ENCODE peak calls at places on chromosomes 4 and X, in eight cellular contexts. One of them, this sample, is unnamed.

GRCh38 chrX:16825306-16826035 is 39.2 kb downstream of the TXLNG start:
- DNase-seq in K562: no peak
- DNase-seq in SK-N-SH: peak; percentile 29
- DNase-seq in A549: peak; percentile 33
- DNase-seq in transverse colon: no peak
- DNase-seq in stomach: no peak
- DNase-seq in tibial nerve: no peak
- DNase-seq in GM12878: no peak
- DNase-seq in this sample: no peak

GRCh38 chr4:54967289-54967688 is 158.1 kb downstream of the KDR start:
- DNase-seq in K562: no peak
- DNase-seq in SK-N-SH: no peak
- DNase-seq in A549: no peak
- DNase-seq in transverse colon: no peak
- DNase-seq in stomach: no peak
- DNase-seq in tibial nerve: no peak
- DNase-seq in GM12878: no peak
- DNase-seq in this sample: no peak

GRCh38 chr4:128461300-128462103 is 173.9 kb upstream of the PGRMC2 start:
- DNase-seq in K562: peak; percentile 72
- DNase-seq in SK-N-SH: no peak
- DNase-seq in A549: no peak
- DNase-seq in transverse colon: no peak
- DNase-seq in stomach: no peak
- DNase-seq in tibial nerve: peak; percentile 32
- DNase-seq in GM12878: no peak
- DNase-seq in this sample: no peak

GRCh38 chrX:8304668-8305067 is 133.6 kb upstream of the VCX2 start:
- DNase-seq in K562: no peak
- DNase-seq in SK-N-SH: no peak
- DNase-seq in A549: no peak
- DNase-seq in transverse colon: no peak
- DNase-seq in stomach: no peak
- DNase-seq in tibial nerve: no peak
- DNase-seq in GM12878: no peak
- DNase-seq in this sample: no peak

GRCh38 chr4:6893449-6894085 is 16.1 kb upstream of the TBC1D14 start:
- DNase-seq in K562: peak; percentile 68
- DNase-seq in SK-N-SH: no peak
- DNase-seq in A549: peak; percentile 52
- DNase-seq in transverse colon: peak; percentile 68
- DNase-seq in stomach: peak; percentile 29
- DNase-seq in tibial nerve: no peak
- DNase-seq in GM12878: no peak
- DNase-seq in this sample: no peak

GRCh38 chr4:53832549-53832948 is 231.9 kb downstream of the CHIC2 start:
- DNase-seq in K562: no peak
- DNase-seq in SK-N-SH: no peak
- DNase-seq in A549: no peak
- DNase-seq in transverse colon: no peak
- DNase-seq in stomach: no peak
- DNase-seq in tibial nerve: no peak
- DNase-seq in GM12878: no peak
- DNase-seq in this sample: no peak

GRCh38 chrX:56281789-56282188 is 49.6 kb downstream of the KLF8 start:
- DNase-seq in K562: peak; percentile 14
- DNase-seq in SK-N-SH: peak; percentile 3
- DNase-seq in A549: peak; percentile 1
- DNase-seq in transverse colon: no peak
- DNase-seq in stomach: no peak
- DNase-seq in tibial nerve: no peak
- DNase-seq in GM12878: no peak
- DNase-seq in this sample: no peak

GRCh38 chrX:118495061-118495921 is at the start of gene DOCK11:
- DNase-seq in K562: peak; percentile 94
- DNase-seq in SK-N-SH: peak; percentile 84
- DNase-seq in A549: peak; percentile 35
- DNase-seq in transverse colon: peak; percentile 75
- DNase-seq in stomach: peak; percentile 59
- DNase-seq in tibial nerve: peak; percentile 50
- DNase-seq in GM12878: peak; percentile 58
- DNase-seq in this sample: peak; percentile 93

GRCh38 chr4:53908661-53909078 is 155.7 kb downstream of the CHIC2 start:
- DNase-seq in K562: peak; percentile 67
- DNase-seq in SK-N-SH: peak; percentile 58
- DNase-seq in A549: peak; percentile 57
- DNase-seq in transverse colon: peak; percentile 15
- DNase-seq in stomach: peak; percentile 51
- DNase-seq in tibial nerve: peak; percentile 59
- DNase-seq in GM12878: peak; percentile 8
- DNase-seq in this sample: no peak

GRCh38 chr4:10417720-10418119 is 39.5 kb downstream of the ZNF518B start:
- DNase-seq in K562: no peak
- DNase-seq in SK-N-SH: no peak
- DNase-seq in A549: no peak
- DNase-seq in transverse colon: no peak
- DNase-seq in stomach: no peak
- DNase-seq in tibial nerve: peak; percentile 6
- DNase-seq in GM12878: no peak
- DNase-seq in this sample: no peak

GRCh38 chrX:111680988-111681779 is at the start of gene ALG13:
- DNase-seq in K562: peak; percentile 93
- DNase-seq in SK-N-SH: peak; percentile 94
- DNase-seq in A549: peak; percentile 81
- DNase-seq in transverse colon: peak; percentile 88
- DNase-seq in stomach: peak; percentile 86
- DNase-seq in tibial nerve: peak; percentile 77
- DNase-seq in GM12878: peak; percentile 43
- DNase-seq in this sample: peak; percentile 95

GRCh38 chr4:156198511-156198910 is 244.8 kb upstream of the CTSO start:
- DNase-seq in K562: no peak
- DNase-seq in SK-N-SH: no peak
- DNase-seq in A549: no peak
- DNase-seq in transverse colon: no peak
- DNase-seq in stomach: no peak
- DNase-seq in tibial nerve: no peak
- DNase-seq in GM12878: no peak
- DNase-seq in this sample: no peak
- TF ChIP-seq EP300 in K562: no peak
- TF ChIP-seq EP300 in SK-N-SH: no peak
- TF ChIP-seq EP300 in A549: no peak
- TF ChIP-seq EP300 in transverse colon: no peak
- TF ChIP-seq EP300 in stomach: no peak
- TF ChIP-seq EP300 in tibial nerve: no peak
- TF ChIP-seq EP300 in GM12878: no peak
- TF ChIP-seq EP300 in this sample: no peak

GRCh38 chr4:87088188-87088587 is 132.2 kb downstream of the KLHL8 start:
- DNase-seq in K562: no peak
- DNase-seq in SK-N-SH: no peak
- DNase-seq in A549: no peak
- DNase-seq in transverse colon: no peak
- DNase-seq in stomach: no peak
- DNase-seq in tibial nerve: no peak
- DNase-seq in GM12878: no peak
- DNase-seq in this sample: no peak

GRCh38 chr4:87090305-87090704 is 130.1 kb downstream of the KLHL8 start:
- DNase-seq in K562: no peak
- DNase-seq in SK-N-SH: no peak
- DNase-seq in A549: no peak
- DNase-seq in transverse colon: no peak
- DNase-seq in stomach: no peak
- DNase-seq in tibial nerve: no peak
- DNase-seq in GM12878: no peak
- DNase-seq in this sample: no peak

GRCh38 chr4:87089368-87089767 is 131.1 kb downstream of the KLHL8 start:
- DNase-seq in K562: no peak
- DNase-seq in SK-N-SH: no peak
- DNase-seq in A549: no peak
- DNase-seq in transverse colon: no peak
- DNase-seq in stomach: no peak
- DNase-seq in tibial nerve: no peak
- DNase-seq in GM12878: no peak
- DNase-seq in this sample: no peak

GRCh38 chr4:87093443-87094123 is 126.8 kb downstream of the KLHL8 start:
- DNase-seq in K562: peak; percentile 68
- DNase-seq in SK-N-SH: peak; percentile 67
- DNase-seq in A549: peak; percentile 55
- DNase-seq in transverse colon: no peak
- DNase-seq in stomach: no peak
- DNase-seq in tibial nerve: peak; percentile 28
- DNase-seq in GM12878: peak; percentile 43
- DNase-seq in this sample: no peak

DNA sequence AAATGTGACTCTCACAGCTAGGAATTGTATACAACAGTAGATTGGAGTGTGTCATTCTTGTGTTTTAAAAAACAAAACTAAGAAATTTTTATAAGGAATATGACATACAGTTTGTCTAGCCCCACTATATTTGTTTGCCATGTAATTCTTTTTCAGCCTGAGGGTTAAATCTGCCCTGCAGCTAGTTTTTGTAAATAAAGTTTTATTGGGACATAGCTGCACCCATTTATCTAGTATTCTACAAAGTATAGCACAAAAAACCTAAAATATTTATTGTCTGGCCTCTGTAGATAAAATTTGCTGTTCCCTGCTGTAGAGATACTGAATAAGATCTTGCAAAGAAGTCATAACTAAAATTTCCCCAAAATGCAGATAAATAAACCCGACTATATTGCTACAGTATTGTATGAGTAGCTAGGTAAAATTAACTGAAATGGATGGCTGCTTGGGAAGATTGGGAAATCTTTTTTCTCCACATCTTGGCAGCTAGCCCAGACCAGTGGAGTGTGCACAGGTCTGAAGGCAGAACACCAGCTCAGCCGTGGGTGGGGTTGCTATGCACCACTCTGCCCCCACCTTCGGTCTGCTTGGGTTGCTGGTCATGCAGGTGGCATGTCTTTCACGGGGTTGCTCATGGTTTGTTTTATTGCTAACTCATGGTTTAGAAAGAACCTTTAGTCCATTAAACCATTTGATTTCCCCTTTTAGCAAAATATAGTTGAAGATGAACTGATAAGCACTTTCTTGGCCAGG is 127.9 kb downstream of the KLHL8 start:
- DNase-seq in K562: peak; percentile 86
- DNase-seq in SK-N-SH: peak; percentile 40
- DNase-seq in A549: peak; percentile 41
- DNase-seq in transverse colon: peak; percentile 77
- DNase-seq in stomach: peak; percentile 72
- DNase-seq in tibial nerve: peak; percentile 57
- DNase-seq in GM12878: no peak
- DNase-seq in this sample: no peak
- H3K4me1 ChIP-seq in K562: peaks cover 5% of the 10 kb centered on the region
- H3K4me1 ChIP-seq in SK-N-SH: peaks cover 10% of the 10 kb centered on the region
- H3K4me1 ChIP-seq in A549: peaks cover 34% of the 10 kb centered on the region
- H3K4me1 ChIP-seq in transverse colon: peaks cover 26% of the 10 kb centered on the region
- H3K4me1 ChIP-seq in stomach: peaks cover 46% of the 10 kb centered on the region
- H3K4me1 ChIP-seq in tibial nerve: peaks cover 8% of the 10 kb centered on the region
- H3K4me1 ChIP-seq in GM12878: peaks cover 16% of the 10 kb centered on the region
- H3K4me1 ChIP-seq in this sample: peaks cover 25% of the 10 kb centered on the region

DNA sequence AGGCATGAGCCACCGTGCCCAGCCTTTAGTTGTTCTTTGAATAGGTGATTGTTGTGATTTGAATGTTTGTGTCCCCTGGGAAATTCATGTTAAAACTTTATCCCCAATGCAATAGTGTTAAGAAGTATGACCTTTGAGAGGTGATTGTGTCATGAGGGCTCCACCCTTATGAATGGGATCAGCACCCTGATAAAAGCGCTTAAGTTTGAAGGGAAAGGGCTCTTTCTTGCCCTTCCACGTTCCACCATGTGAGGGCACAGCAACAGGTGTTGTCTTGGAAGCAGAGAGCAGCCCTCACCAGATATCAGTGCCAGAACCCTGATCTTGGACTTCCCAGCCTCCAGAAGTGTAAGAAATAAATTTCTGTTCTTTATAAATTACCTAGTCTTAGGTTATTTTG is 33.7 kb upstream of the RP2 start:
- DNase-seq in K562: peak; percentile 2
- DNase-seq in SK-N-SH: no peak
- DNase-seq in A549: no peak
- DNase-seq in transverse colon: no peak
- DNase-seq in stomach: no peak
- DNase-seq in tibial nerve: no peak
- DNase-seq in GM12878: no peak
- DNase-seq in this sample: no peak
- TF ChIP-seq CTCF in K562: no peak
- TF ChIP-seq CTCF in SK-N-SH: peak; percentile 40
- TF ChIP-seq CTCF in A549: peak; percentile 47
- TF ChIP-seq CTCF in transverse colon: no peak
- TF ChIP-seq CTCF in stomach: no peak
- TF ChIP-seq CTCF in tibial nerve: no peak
- TF ChIP-seq CTCF in GM12878: peak; percentile 34
- TF ChIP-seq CTCF in this sample: no peak

DNA sequence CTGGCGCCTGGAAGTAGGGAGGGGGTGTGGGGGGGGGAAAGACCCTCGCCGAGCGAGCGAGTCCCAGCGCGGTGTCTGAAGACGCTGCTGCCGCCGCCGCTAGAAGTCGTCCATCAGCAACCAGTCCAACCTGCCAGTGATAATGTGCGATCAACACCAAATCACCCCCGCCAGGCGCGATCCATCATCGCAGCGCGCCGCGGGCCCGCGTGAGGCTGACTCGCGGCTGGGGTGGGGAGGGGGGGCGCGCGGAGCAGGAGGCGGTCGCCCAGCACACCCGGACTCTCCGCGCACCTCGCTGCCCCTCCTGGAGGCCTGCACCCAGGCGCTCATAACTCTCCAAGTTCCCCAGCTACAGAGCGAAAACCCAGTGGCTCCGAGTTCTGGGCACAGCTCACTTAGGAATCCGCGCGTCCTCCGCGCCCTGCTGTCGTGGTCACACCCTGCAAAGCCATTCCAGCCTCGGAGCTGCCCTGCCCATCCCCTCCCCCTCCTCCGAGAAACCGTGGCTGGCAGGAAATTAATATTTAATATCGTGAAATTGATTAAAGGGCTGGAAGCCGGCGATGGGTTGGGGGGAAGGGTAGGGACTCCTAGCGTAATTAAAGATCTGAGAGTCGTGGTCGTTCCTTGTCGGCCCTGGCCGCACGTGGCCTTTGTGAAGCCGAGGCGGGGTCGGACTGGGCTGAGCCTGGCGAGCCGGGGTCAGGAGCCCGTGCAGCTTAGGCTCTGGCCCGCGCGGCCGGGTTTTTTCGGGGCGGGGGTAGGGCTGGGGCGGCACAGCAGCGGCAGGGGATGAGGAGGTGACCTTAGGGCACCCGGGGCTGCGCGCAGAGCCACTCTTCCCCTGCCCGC is 58.1 kb upstream of the BCOR start:
- DNase-seq in K562: peak; percentile 56
- DNase-seq in SK-N-SH: peak; percentile 64
- DNase-seq in A549: peak; percentile 32
- DNase-seq in transverse colon: no peak
- DNase-seq in stomach: no peak
- DNase-seq in tibial nerve: no peak
- DNase-seq in GM12878: no peak
- DNase-seq in this sample: peak; percentile 69
- TF ChIP-seq EP300 in K562: no peak
- TF ChIP-seq EP300 in SK-N-SH: no peak
- TF ChIP-seq EP300 in A549: no peak
- TF ChIP-seq EP300 in transverse colon: no peak
- TF ChIP-seq EP300 in stomach: no peak
- TF ChIP-seq EP300 in tibial nerve: no peak
- TF ChIP-seq EP300 in GM12878: no peak
- TF ChIP-seq EP300 in this sample: no peak